ENCODE peak calls at places on chromosomes 1 and 21, in four cellular contexts. One of them, this sample, is unnamed.

GRCh38 chr1:225813250-225813964 is 3.5 kb downstream of the EPHX1 start:
- DNase-seq in transverse colon: peak; percentile 62
- DNase-seq in lower lobe of right lung: peak; percentile 82
- DNase-seq in CD4-positive, CD25-positive, alpha-beta regulatory T cell: no peak
- DNase-seq in this sample: peak; percentile 73

GRCh38 chr1:212656730-212657129 is 42.9 kb downstream of the BATF3 start:
- DNase-seq in transverse colon: no peak
- DNase-seq in lower lobe of right lung: no peak
- DNase-seq in CD4-positive, CD25-positive, alpha-beta regulatory T cell: no peak
- DNase-seq in this sample: no peak

GRCh38 chr21:23921670-23922418 is 1685.4 kb downstream of the MRPL39 start:
- DNase-seq in lower lobe of right lung: no peak
- DNase-seq in CD4-positive, CD25-positive, alpha-beta regulatory T cell: no peak
- DNase-seq in transverse colon: no peak
- DNase-seq in this sample: no peak

GRCh38 chr1:236067854-236068454 is 3.1 kb upstream of the NID1 start:
- DNase-seq in lower lobe of right lung: no peak
- DNase-seq in transverse colon: no peak
- DNase-seq in CD4-positive, CD25-positive, alpha-beta regulatory T cell: no peak
- DNase-seq in this sample: no peak

GRCh38 chr21:45615145-45615711 is 28.3 kb upstream of the PCBP3 start:
- DNase-seq in lower lobe of right lung: no peak
- DNase-seq in transverse colon: peak; percentile 69
- DNase-seq in CD4-positive, CD25-positive, alpha-beta regulatory T cell: peak; percentile 86
- DNase-seq in this sample: peak; percentile 58

GRCh38 chr1:167086033-167086432 is 4.1 kb downstream of the GPA33 start:
- DNase-seq in transverse colon: peak; percentile 63
- DNase-seq in lower lobe of right lung: no peak
- DNase-seq in CD4-positive, CD25-positive, alpha-beta regulatory T cell: no peak
- DNase-seq in this sample: no peak

GRCh38 chr1:185284533-185285244 is 32.4 kb downstream of the IVNS1ABP start:
- DNase-seq in lower lobe of right lung: no peak
- DNase-seq in transverse colon: no peak
- DNase-seq in CD4-positive, CD25-positive, alpha-beta regulatory T cell: no peak
- DNase-seq in this sample: no peak

GRCh38 chr1:100360790-100361232 is 8.5 kb downstream of the CDC14A start:
- DNase-seq in CD4-positive, CD25-positive, alpha-beta regulatory T cell: no peak
- DNase-seq in lower lobe of right lung: no peak
- DNase-seq in transverse colon: no peak
- DNase-seq in this sample: no peak

GRCh38 chr1:38772026-38772425 is 87.5 kb downstream of the RRAGC start:
- DNase-seq in CD4-positive, CD25-positive, alpha-beta regulatory T cell: no peak
- DNase-seq in lower lobe of right lung: no peak
- DNase-seq in transverse colon: no peak
- DNase-seq in this sample: no peak

GRCh38 chr1:6163191-6163972 is 16.7 kb downstream of the CHD5 start:
- DNase-seq in lower lobe of right lung: no peak
- DNase-seq in CD4-positive, CD25-positive, alpha-beta regulatory T cell: no peak
- DNase-seq in transverse colon: no peak
- DNase-seq in this sample: no peak

GRCh38 chr1:14055442-14056225 is 355.6 kb downstream of the PRDM2 start:
- DNase-seq in transverse colon: no peak
- DNase-seq in CD4-positive, CD25-positive, alpha-beta regulatory T cell: no peak
- DNase-seq in lower lobe of right lung: no peak
- DNase-seq in this sample: no peak

GRCh38 chr1:176450526-176450925 is 12.4 kb upstream of the PAPPA2 start:
- DNase-seq in lower lobe of right lung: no peak
- DNase-seq in CD4-positive, CD25-positive, alpha-beta regulatory T cell: no peak
- DNase-seq in transverse colon: no peak
- DNase-seq in this sample: no peak
- H3K36me3 ChIP-seq in lower lobe of right lung: no peaks in the 10 kb centered on the region
- H3K36me3 ChIP-seq in CD4-positive, CD25-positive, alpha-beta regulatory T cell: no peaks in the 10 kb centered on the region
- H3K36me3 ChIP-seq in transverse colon: no peaks in the 10 kb centered on the region
- H3K36me3 ChIP-seq in this sample: no peaks in the 10 kb centered on the region

GRCh38 chr1:200916152-200916551 is 21.5 kb downstream of the INAVA start:
- DNase-seq in CD4-positive, CD25-positive, alpha-beta regulatory T cell: no peak
- DNase-seq in transverse colon: no peak
- DNase-seq in lower lobe of right lung: no peak
- DNase-seq in this sample: peak; percentile 55

GRCh38 chr1:200909071-200909470 is 14.4 kb downstream of the INAVA start:
- DNase-seq in transverse colon: no peak
- DNase-seq in lower lobe of right lung: no peak
- DNase-seq in CD4-positive, CD25-positive, alpha-beta regulatory T cell: no peak
- DNase-seq in this sample: no peak

GRCh38 chr1:200911361-200911760 is 16.7 kb downstream of the INAVA start:
- DNase-seq in CD4-positive, CD25-positive, alpha-beta regulatory T cell: no peak
- DNase-seq in transverse colon: no peak
- DNase-seq in lower lobe of right lung: no peak
- DNase-seq in this sample: peak; percentile 48

GRCh38 chr1:200909757-200910239 is 15.1 kb downstream of the INAVA start:
- DNase-seq in CD4-positive, CD25-positive, alpha-beta regulatory T cell: no peak
- DNase-seq in lower lobe of right lung: no peak
- DNase-seq in transverse colon: no peak
- DNase-seq in this sample: no peak

GRCh38 chr1:200912737-200913407 is 18.2 kb downstream of the INAVA start:
- DNase-seq in lower lobe of right lung: no peak
- DNase-seq in transverse colon: peak; percentile 76
- DNase-seq in CD4-positive, CD25-positive, alpha-beta regulatory T cell: no peak
- DNase-seq in this sample: peak; percentile 85
- H3K36me3 ChIP-seq in lower lobe of right lung: no peaks in the 10 kb centered on the region
- H3K36me3 ChIP-seq in transverse colon: no peaks in the 10 kb centered on the region
- H3K36me3 ChIP-seq in CD4-positive, CD25-positive, alpha-beta regulatory T cell: no peaks in the 10 kb centered on the region
- H3K36me3 ChIP-seq in this sample: no peaks in the 10 kb centered on the region

GRCh38 chr1:169122976-169123375 is 16.5 kb downstream of the ATP1B1 start:
- DNase-seq in transverse colon: no peak
- DNase-seq in lower lobe of right lung: no peak
- DNase-seq in CD4-positive, CD25-positive, alpha-beta regulatory T cell: no peak
- DNase-seq in this sample: no peak
- H3K36me3 ChIP-seq in transverse colon: peaks cover 30% of the 10 kb centered on the region
- H3K36me3 ChIP-seq in lower lobe of right lung: peaks cover 58% of the 10 kb centered on the region
- H3K36me3 ChIP-seq in CD4-positive, CD25-positive, alpha-beta regulatory T cell: peaks cover 12% of the 10 kb centered on the region
- H3K36me3 ChIP-seq in this sample: no peaks in the 10 kb centered on the region

GRCh38 chr1:231278100-231278790 is 37.2 kb downstream of the GNPAT start:
- DNase-seq in CD4-positive, CD25-positive, alpha-beta regulatory T cell: no peak
- DNase-seq in lower lobe of right lung: no peak
- DNase-seq in transverse colon: no peak
- DNase-seq in this sample: no peak
- H3K36me3 ChIP-seq in CD4-positive, CD25-positive, alpha-beta regulatory T cell: peaks cover 38% of the 10 kb centered on the region
- H3K36me3 ChIP-seq in lower lobe of right lung: peaks cover 48% of the 10 kb centered on the region
- H3K36me3 ChIP-seq in transverse colon: peaks cover 41% of the 10 kb centered on the region
- H3K36me3 ChIP-seq in this sample: no peaks in the 10 kb centered on the region

GRCh38 chr1:186754542-186755150 is 74.1 kb upstream of the PLA2G4A start:
- DNase-seq in lower lobe of right lung: no peak
- DNase-seq in transverse colon: no peak
- DNase-seq in CD4-positive, CD25-positive, alpha-beta regulatory T cell: no peak
- DNase-seq in this sample: no peak
- H3K36me3 ChIP-seq in lower lobe of right lung: no peaks in the 10 kb centered on the region
- H3K36me3 ChIP-seq in transverse colon: no peaks in the 10 kb centered on the region
- H3K36me3 ChIP-seq in CD4-positive, CD25-positive, alpha-beta regulatory T cell: no peaks in the 10 kb centered on the region
- H3K36me3 ChIP-seq in this sample: no peaks in the 10 kb centered on the region

GRCh38 chr1:48841466-48841865 is 64.8 kb upstream of the BEND5 start:
- DNase-seq in CD4-positive, CD25-positive, alpha-beta regulatory T cell: no peak
- DNase-seq in transverse colon: no peak
- DNase-seq in lower lobe of right lung: no peak
- DNase-seq in this sample: no peak
- H3K36me3 ChIP-seq in CD4-positive, CD25-positive, alpha-beta regulatory T cell: no peaks in the 10 kb centered on the region
- H3K36me3 ChIP-seq in transverse colon: no peaks in the 10 kb centered on the region
- H3K36me3 ChIP-seq in lower lobe of right lung: no peaks in the 10 kb centered on the region
- H3K36me3 ChIP-seq in this sample: no peaks in the 10 kb centered on the region

This sample was measured in Peyer's patch.